ENCODE peak calls at places on chromosomes 3 and 15, in seven cellular contexts. O is heart left ventricle, Z is HFFc6, E is endodermal cell, Y is right atrium auricular region, F is tibial nerve, W is B cell. L is an unnamed sample.

GRCh38 chr3:75049581-75049980 is 435.1 kb upstream of the CNTN3 start:
- DNase-seq in W (no peak), O (no peak), E (no peak), F (no peak), Y (no peak), Z (no peak), L (no peak)

GRCh38 chr15:59052915-59053407 is 52.0 kb upstream of the CCNB2 start:
- DNase-seq in Y (no peak), W (no peak), Z (no peak), O (no peak), E (no peak), F (no peak), L (no peak)

GRCh38 chr15:55627730-55628368 is 39.7 kb upstream of the PYGO1 start:
- DNase-seq in O (no peak), Z (peak; percentile 81), E (peak; percentile 52), Y (no peak), F (no peak), W (no peak), L (no peak)

GRCh38 chr15:65937476-65937875 is 68.2 kb downstream of the RAB11A start:
- DNase-seq in Z (peak; percentile 18), Y (no peak), E (no peak), W (no peak), O (no peak), F (no peak), L (no peak)

GRCh38 chr3:110248666-110249065 is 823.0 kb upstream of the NECTIN3 start:
- DNase-seq in Y (no peak), O (no peak), F (no peak), E (no peak), Z (no peak), W (no peak), L (no peak)

GRCh38 chr3:197749315-197749600 is 425 bp upstream of the FYTTD1 start:
- DNase-seq in E (no peak), W (no peak), Y (peak; percentile 60), O (peak; percentile 37), Z (peak; percentile 46), F (peak; percentile 26), L (peak; percentile 67)

GRCh38 chr15:71651750-71652186 is 158.6 kb upstream of the NR2E3 start:
- DNase-seq in Z (peak; percentile 67), O (no peak), Y (no peak), E (peak; percentile 83), W (peak; percentile 3), F (peak; percentile 55), L (peak; percentile 54)

GRCh38 chr15:29470794-29471193 is 201.2 kb upstream of the NSMCE3 start:
- DNase-seq in W (no peak), Z (no peak), F (no peak), O (no peak), Y (no peak), E (no peak), L (no peak)

GRCh38 chr3:113695818-113696645 is at the start of gene USF3:
- DNase-seq in E (peak; percentile 89), Y (no peak), W (peak; percentile 90), F (peak; percentile 49), Z (no peak), O (peak; percentile 82), L (peak; percentile 70)

GRCh38 chr3:153023896-153024295 is 138.1 kb upstream of the RAP2B start:
- DNase-seq in W (no peak), Z (no peak), F (no peak), O (no peak), E (no peak), Y (no peak), L (no peak)

GRCh38 chr3:34001990-34002389 is 203.6 kb downstream of the PDCD6IP start:
- DNase-seq in Z (no peak), O (no peak), E (no peak), Y (no peak), F (no peak), W (no peak), L (no peak)

GRCh38 chr3:195160908-195161434 is 110.0 kb downstream of the XXYLT1 start:
- DNase-seq in O (no peak), Z (no peak), W (no peak), F (no peak), E (no peak), Y (no peak), L (no peak)

GRCh38 chr15:39556461-39556860 is 24.4 kb upstream of the THBS1 start:
- DNase-seq in Y (peak; percentile 26), E (no peak), O (no peak), Z (no peak), W (no peak), F (no peak), L (no peak)

GRCh38 chr3:182309120-182309519 is 484.2 kb upstream of the ATP11B start:
- DNase-seq in F (no peak), W (no peak), Y (no peak), Z (no peak), E (no peak), O (no peak), L (no peak)

GRCh38 chr3:195558602-195559001 is 15.5 kb upstream of the PPP1R2 start:
- DNase-seq in W (peak; percentile 50), O (no peak), E (peak; percentile 67), F (no peak), Y (no peak), Z (no peak), L (no peak)

GRCh38 chr3:179069762-179070390 is 1.7 kb downstream of the ZMAT3 start:
- DNase-seq in E (no peak), F (no peak), O (no peak), Z (peak; percentile 8), W (no peak), Y (no peak), L (no peak)

GRCh38 chr15:41888662-41889253 is 5.1 kb downstream of the SPTBN5 start:
- DNase-seq in Z (no peak), E (no peak), O (no peak), Y (no peak), F (no peak), W (no peak), L (no peak)

GRCh38 chr3:156605686-156606605 is 51.0 kb upstream of the SSR3 start:
- DNase-seq in Y (peak; percentile 71), Z (peak; percentile 83), W (peak; percentile 8), O (peak; percentile 35), F (peak; percentile 38), E (peak; percentile 86), L (peak; percentile 30)

GRCh38 chr15:48415036-48415886 is 84.0 kb downstream of the DUT start:
- DNase-seq in O (no peak), F (no peak), W (no peak), Y (no peak), Z (peak; percentile 58), E (no peak), L (peak; percentile 29)

GRCh38 chr15:83106994-83107840 is at the start of gene TM6SF1:
- DNase-seq in O (peak; percentile 29), W (peak; percentile 47), F (no peak), E (peak; percentile 71), Y (no peak), Z (no peak), L (peak; percentile 52)

GRCh38 chr15:96273317-96274086 is 57.0 kb upstream of the NR2F2 start:
- DNase-seq in F (no peak), E (no peak), W (no peak), O (no peak), Y (no peak), Z (peak; percentile 99), L (no peak)

GRCh38 chr15:45450468-45450867 is 72.1 kb downstream of the SLC30A4 start:
- DNase-seq in W (no peak), O (no peak), Y (no peak), E (no peak), F (no peak), Z (no peak), L (no peak)

GRCh38 chr3:27079427-27080105 is 289.6 kb downstream of the NEK10 start:
- DNase-seq in Y (no peak), O (peak; percentile 21), E (no peak), F (no peak), Z (no peak), W (no peak), L (no peak)

GRCh38 chr15:91924842-91925495 is 71.5 kb downstream of the SLCO3A1 start:
- DNase-seq in Y (no peak), Z (no peak), F (no peak), E (no peak), W (no peak), O (no peak), L (no peak)

GRCh38 chr15:51085764-51086163 is 8.9 kb downstream of the TNFAIP8L3 start:
- DNase-seq in Y (no peak), Z (no peak), W (no peak), F (no peak), E (no peak), O (no peak), L (no peak)

GRCh38 chr3:112810561-112810960 is 36.1 kb downstream of the CD200R1L start:
- DNase-seq in F (no peak), O (no peak), W (no peak), E (no peak), Y (no peak), Z (no peak), L (no peak)

GRCh38 chr3:131794766-131795381 is 239.9 kb downstream of the CPNE4 start:
- DNase-seq in Y (no peak), F (peak; percentile 47), W (peak; percentile 33), E (peak; percentile 79), O (peak; percentile 24), Z (peak; percentile 65), L (peak; percentile 28)
- TF ChIP-seq CTCF in Y (peak; percentile 84), F (peak; percentile 39), W (peak; percentile 73), E (peak; percentile 93), O (peak; percentile 84), Z (peak; percentile 95), L (peak; percentile 96)

GRCh38 chr3:126472277-126473006 is 3.2 kb downstream of the ZXDC start:
- DNase-seq in F (peak; percentile 78), Z (peak; percentile 75), O (no peak), Y (peak; percentile 93), E (no peak), W (no peak), L (no peak)
- TF ChIP-seq CTCF in F (no peak), Z (no peak), O (no peak), Y (no peak), E (no peak), W (no peak), L (no peak)

GRCh38 chr3:121662742-121663141 is 2.0 kb upstream of the HCLS1 start:
- DNase-seq in O (no peak), W (no peak), F (no peak), Y (no peak), Z (no peak), E (no peak), L (no peak)
- TF ChIP-seq CTCF in O (no peak), W (no peak), F (no peak), Y (no peak), Z (no peak), E (no peak), L (no peak)

GRCh38 chr15:79197285-79197684 is 85.2 kb upstream of the ANKRD34C start:
- DNase-seq in E (peak; percentile 80), W (no peak), O (no peak), Z (no peak), F (no peak), Y (no peak), L (no peak)

GRCh38 chr15:79194386-79194785 is 88.1 kb upstream of the ANKRD34C start:
- DNase-seq in Z (no peak), O (no peak), F (no peak), W (no peak), E (no peak), Y (no peak), L (no peak)

GRCh38 chr15:79193157-79193948 is 89.2 kb upstream of the ANKRD34C start:
- DNase-seq in O (no peak), Y (no peak), E (no peak), F (no peak), Z (no peak), W (no peak), L (no peak)

GRCh38 chr15:79195239-79195638 is 87.3 kb upstream of the ANKRD34C start:
- DNase-seq in F (no peak), Y (no peak), Z (no peak), E (no peak), W (no peak), O (no peak), L (no peak)

GRCh38 chr15:79195802-79196201 is 86.7 kb upstream of the ANKRD34C start:
- DNase-seq in F (no peak), Y (no peak), E (peak; percentile 64), O (no peak), Z (no peak), W (no peak), L (no peak)
- TF ChIP-seq CTCF in F (no peak), Y (no peak), E (peak; percentile 60), O (no peak), Z (peak; percentile 32), W (no peak), L (peak; percentile 42)

L was measured in glutamatergic neuron.